ENCODE peak calls at places on chromosomes 11 and 22, in five cellular contexts. G, Y, K, W and J are unnamed samples.
A peak's percentile ranks its signal among the peaks of the same experiment; 100 is the strongest.

GRCh38 chr22:21677606-21678443 is 12.0 kb downstream of the PPIL2 start:
- DNase-seq in G (no peak), Y (no peak), K (no peak), W (no peak), J (no peak)

GRCh38 chr22:44520695-44521094 is 22.7 kb upstream of the RTL6 start:
- DNase-seq in G (peak; percentile 36), Y (no peak), K (peak; percentile 53), W (peak; percentile 35), J (no peak)

GRCh38 chr11:34278708-34279297 is 79.0 kb downstream of the ABTB2 start:
- DNase-seq in G (no peak), Y (no peak), K (no peak), W (no peak), J (no peak)

GRCh38 chr11:2217211-2218081 is 45.8 kb upstream of the TH start:
- DNase-seq in G (no peak), Y (no peak), K (no peak), W (no peak), J (no peak)

GRCh38 chr11:13679768-13680167 is 11.3 kb downstream of the FAR1 start:
- DNase-seq in G (no peak), Y (no peak), K (no peak), W (no peak), J (no peak)

GRCh38 chr11:30107899-30108298 is 91.1 kb upstream of the KCNA4 start:
- DNase-seq in G (no peak), Y (peak; percentile 18), K (peak; percentile 85), W (peak; percentile 62), J (no peak)

GRCh38 chr11:35158371-35159081 is 19.6 kb downstream of the CD44 start:
- DNase-seq in G (peak; percentile 72), Y (no peak), K (peak; percentile 50), W (no peak), J (no peak)

GRCh38 chr11:36258730-36259360 is 30.4 kb downstream of the COMMD9 start:
- DNase-seq in G (peak; percentile 62), Y (peak; percentile 48), K (peak; percentile 90), W (peak; percentile 77), J (peak; percentile 51)

GRCh38 chr11:131914299-131914902 is 544.0 kb downstream of the NTM start:
- DNase-seq in G (no peak), Y (peak; percentile 3), K (peak; percentile 62), W (peak; percentile 44), J (no peak)

GRCh38 chr11:32792948-32793475 is 1.4 kb downstream of the CCDC73 start:
- DNase-seq in G (peak; percentile 72), Y (peak; percentile 30), K (peak; percentile 56), W (peak; percentile 27), J (no peak)

GRCh38 chr11:35649984-35650383 is 12.6 kb upstream of the TRIM44 start:
- DNase-seq in G (no peak), Y (no peak), K (peak; percentile 71), W (peak; percentile 84), J (no peak)

GRCh38 chr11:488992-489391 is 18.1 kb downstream of the RNH1 start:
- DNase-seq in G (no peak), Y (no peak), K (no peak), W (no peak), J (no peak)

GRCh38 chr11:90235536-90235935 is 12.7 kb upstream of the CHORDC1 start:
- DNase-seq in G (no peak), Y (no peak), K (no peak), W (no peak), J (no peak)

GRCh38 chr11:96607890-96608558 is 218.2 kb downstream of the JRKL start:
- DNase-seq in G (no peak), Y (no peak), K (peak; percentile 1), W (no peak), J (peak; percentile 60)

GRCh38 chr11:69274531-69275016 is 19.4 kb upstream of the MYEOV start:
- DNase-seq in G (no peak), Y (no peak), K (no peak), W (no peak), J (no peak)

GRCh38 chr11:122193457-122193856 is 77.4 kb upstream of the BLID start:
- DNase-seq in G (no peak), Y (no peak), K (no peak), W (no peak), J (no peak)

GRCh38 chr11:104254347-104254746 is 90.4 kb upstream of the PDGFD start:
- DNase-seq in G (no peak), Y (no peak), K (peak; percentile 4), W (no peak), J (peak; percentile 55)

GRCh38 chr11:96197221-96197620 is 145.8 kb downstream of the MAML2 start:
- DNase-seq in G (no peak), Y (no peak), K (peak; percentile 26), W (no peak), J (no peak)

GRCh38 chr11:46657186-46657585 is 39.8 kb downstream of the ATG13 start:
- DNase-seq in G (no peak), Y (no peak), K (no peak), W (no peak), J (no peak)
- H3K36me3 ChIP-seq in G (peaks cover 70% of the 10 kb centered on the region), Y (peaks cover 40% of the 10 kb centered on the region), K (peaks cover 28% of the 10 kb centered on the region), W (peaks cover 25% of the 10 kb centered on the region), J (peaks cover 79% of the 10 kb centered on the region)

DNA sequence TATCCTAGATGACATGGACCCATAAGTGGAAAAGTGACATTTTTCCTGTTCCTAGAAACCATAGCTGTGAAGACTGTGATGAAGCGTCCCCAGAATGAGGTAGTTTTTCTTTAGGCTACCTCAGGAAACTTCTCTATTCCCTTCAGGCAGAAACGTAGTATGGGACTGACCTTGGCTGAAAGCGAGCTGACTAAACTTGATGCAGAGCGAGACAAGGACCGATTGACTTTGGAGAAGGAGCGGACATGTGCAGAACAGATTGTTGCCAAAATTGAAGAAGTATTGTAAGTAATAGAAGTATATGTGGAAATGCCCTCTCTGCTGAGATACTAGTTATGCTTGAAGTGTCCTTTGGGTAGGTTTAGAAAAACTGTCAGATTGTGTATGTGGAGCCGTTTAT is 64.7 kb upstream of the GRIK4 start:
- DNase-seq in G (no peak), Y (no peak), K (no peak), W (no peak), J (no peak)
- H3K36me3 ChIP-seq in G (peaks cover 93% of the 10 kb centered on the region), Y (peaks cover 19% of the 10 kb centered on the region), K (peaks cover 81% of the 10 kb centered on the region), W (peaks cover 52% of the 10 kb centered on the region), J (peaks cover 49% of the 10 kb centered on the region)

DNA sequence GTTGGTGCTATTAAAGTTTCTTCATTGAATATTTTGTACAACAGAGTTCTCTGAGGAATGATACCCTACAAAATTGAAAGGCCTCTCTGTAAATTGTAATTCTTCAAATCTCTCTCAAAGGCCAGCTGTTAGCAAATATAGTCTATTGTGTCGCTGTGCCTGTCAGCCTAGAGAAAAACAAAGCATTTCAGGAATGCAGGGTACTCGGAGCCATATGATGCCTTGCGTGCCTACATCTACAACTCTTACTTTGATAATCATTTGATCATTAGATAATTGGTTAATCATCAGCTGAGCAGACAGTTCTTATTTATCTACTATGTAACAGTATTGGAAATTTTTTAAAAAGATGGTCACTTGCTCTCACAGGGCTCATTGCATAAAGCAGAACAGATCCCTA is 67.3 kb downstream of the RNF169 start:
- DNase-seq in G (no peak), Y (no peak), K (no peak), W (no peak), J (no peak)
- H3K36me3 ChIP-seq in G (peaks cover 8% of the 10 kb centered on the region), Y (peaks cover 14% of the 10 kb centered on the region), K (peaks cover under 1% of the 10 kb centered on the region), W (peaks cover 4% of the 10 kb centered on the region), J (peaks cover 9% of the 10 kb centered on the region)

GRCh38 chr22:41248758-41249157 is 8.0 kb upstream of the CHADL start:
- DNase-seq in G (no peak), Y (no peak), K (no peak), W (no peak), J (no peak)

GRCh38 chr22:41250127-41250526 is 9.4 kb upstream of the CHADL start:
- DNase-seq in G (no peak), Y (no peak), K (no peak), W (no peak), J (no peak)

GRCh38 chr22:41247703-41248102 is 7.0 kb upstream of the CHADL start:
- DNase-seq in G (no peak), Y (no peak), K (no peak), W (no peak), J (no peak)

GRCh38 chr22:41249442-41249841 is 8.7 kb upstream of the CHADL start:
- DNase-seq in G (no peak), Y (no peak), K (no peak), W (no peak), J (no peak)

DNA sequence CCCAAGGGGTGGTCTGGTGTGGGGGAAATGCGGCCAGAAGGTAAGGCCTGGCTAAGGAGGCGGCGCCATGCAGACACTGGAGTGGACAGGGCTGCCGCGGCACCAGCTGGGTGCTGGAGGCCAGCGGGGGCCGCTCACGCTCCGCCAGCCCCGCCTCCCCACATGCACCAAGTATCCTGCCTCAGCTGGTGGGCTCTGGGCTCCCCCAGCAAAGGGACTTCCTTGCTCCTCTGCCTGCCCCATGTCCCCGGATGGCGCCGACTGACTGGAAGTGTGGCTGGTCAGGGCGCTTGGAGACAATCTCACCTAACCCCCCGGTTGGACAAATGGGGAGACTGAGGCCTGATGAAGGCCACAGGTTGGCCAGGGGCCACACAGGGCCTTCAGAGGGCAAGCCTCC is 7.6 kb upstream of the CHADL start:
- DNase-seq in G (no peak), Y (no peak), K (no peak), W (no peak), J (no peak)
- H3K36me3 ChIP-seq in G (peaks cover 45% of the 10 kb centered on the region), Y (peaks cover 90% of the 10 kb centered on the region), K (peaks cover 24% of the 10 kb centered on the region), W (peaks cover 76% of the 10 kb centered on the region), J (peaks cover 82% of the 10 kb centered on the region)

DNA sequence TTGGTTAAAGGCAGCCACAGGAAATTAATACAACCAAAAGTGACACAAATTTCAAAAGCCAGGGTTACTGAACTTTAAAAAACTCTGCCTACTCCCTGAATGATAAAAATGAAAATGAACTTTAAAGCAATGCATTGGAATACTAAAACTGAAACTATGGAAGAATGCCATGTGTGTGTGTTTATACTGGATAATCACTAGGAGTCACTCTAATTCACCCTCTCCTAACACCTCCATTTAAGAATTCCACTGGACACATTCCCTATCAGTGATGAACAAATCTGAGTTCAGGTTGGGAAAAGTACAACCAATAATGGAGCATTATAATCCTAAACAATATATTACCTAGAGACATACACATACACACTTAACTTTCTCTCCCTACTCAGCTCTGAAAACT is 27.5 kb upstream of the PLAAT3 start:
- DNase-seq in G (no peak), Y (no peak), K (peak; percentile 51), W (peak; percentile 10), J (no peak)
- H3K36me3 ChIP-seq in G (peaks cover 52% of the 10 kb centered on the region), Y (peaks cover 89% of the 10 kb centered on the region), K (peaks cover 65% of the 10 kb centered on the region), W (peaks cover 24% of the 10 kb centered on the region), J (peaks cover 57% of the 10 kb centered on the region)

DNA sequence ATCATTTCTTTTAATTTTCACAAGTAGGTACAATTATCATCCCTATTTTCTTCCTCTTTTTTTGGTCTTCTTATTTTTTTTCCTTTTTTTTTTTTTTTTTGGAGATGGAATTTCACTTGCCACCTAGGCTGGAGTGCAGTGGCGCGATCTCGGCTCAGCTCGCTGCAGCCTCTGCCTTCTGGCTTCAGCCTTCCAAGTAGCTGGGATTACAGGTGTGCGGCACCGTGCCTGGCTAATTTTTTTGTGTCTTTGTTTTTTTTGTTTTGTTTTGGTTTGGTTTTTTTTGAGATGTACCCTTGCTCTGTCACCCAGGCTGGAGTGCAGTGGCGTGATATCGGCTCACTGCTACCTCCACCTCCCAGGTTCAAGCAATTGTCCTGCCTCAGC is 16.7 kb downstream of the TOB2 start:
- DNase-seq in G (no peak), Y (no peak), K (no peak), W (no peak), J (no peak)
- H3K36me3 ChIP-seq in G (peaks cover 38% of the 10 kb centered on the region), Y (peaks cover 30% of the 10 kb centered on the region), K (peaks cover under 1% of the 10 kb centered on the region), W (peaks cover 28% of the 10 kb centered on the region), J (peaks cover 18% of the 10 kb centered on the region)